ENCODE peak calls at places on chromosomes 6 and 20, in five cellular contexts. N is endothelial cell, Q is foreskin fibroblast, J is tibial artery, H is heart left ventricle. C is an unnamed sample.

GRCh38 chr6:39887692-39888450 is 46.4 kb downstream of the MOCS1 start:
- DNase-seq in J (peak), N (peak), H (peak), Q (peak), C (peak)

GRCh38 chr6:1315560-1316386 is 3.9 kb downstream of the FOXQ1 start:
- DNase-seq in N (no peak), Q (no peak), J (no peak), H (no peak), C (no peak)

GRCh38 chr6:16316741-16317251 is 78.4 kb downstream of the GMPR start:
- DNase-seq in J (peak), H (no peak), N (no peak), Q (peak), C (no peak)

GRCh38 chr6:5361371-5361770 is 100.1 kb downstream of the FARS2 start:
- DNase-seq in H (no peak), Q (peak), J (no peak), N (no peak), C (no peak)

GRCh38 chr6:65692109-65692508 is 14.9 kb downstream of the EYS start:
- DNase-seq in H (no peak), N (no peak), Q (no peak), J (no peak), C (no peak)

GRCh38 chr6:10837997-10838793 is at the start of gene MAK:
- DNase-seq in Q (peak), H (peak), N (peak), J (peak), C (peak)

GRCh38 chr6:52574709-52575489 is 2.0 kb downstream of the TRAM2 start:
- DNase-seq in H (peak), Q (peak), J (peak), N (no peak), C (no peak)

GRCh38 chr6:105902401-105903031 is 183.6 kb upstream of the PRDM1 start:
- DNase-seq in H (no peak), J (no peak), N (no peak), Q (peak), C (no peak)

GRCh38 chr20:44430270-44431065 is 45.2 kb upstream of the TTPAL start:
- DNase-seq in J (no peak), N (no peak), H (no peak), Q (no peak), C (no peak)

GRCh38 chr6:7998103-7998725 is 66.0 kb downstream of the BLOC1S5 start:
- DNase-seq in J (no peak), Q (peak), N (no peak), H (no peak), C (no peak)

GRCh38 chr6:28903686-28904085 is 20.1 kb downstream of the TRIM27 start:
- DNase-seq in J (no peak), N (no peak), Q (no peak), H (no peak), C (no peak)

GRCh38 chr6:93021235-93021909 is 398.0 kb downstream of the EPHA7 start:
- DNase-seq in J (no peak), N (no peak), Q (no peak), H (no peak), C (no peak)

GRCh38 chr6:15296735-15297134 is 50.9 kb downstream of the JARID2 start:
- DNase-seq in J (no peak), N (no peak), Q (no peak), H (no peak), C (no peak)

GRCh38 chr6:14917511-14917910 is 328.4 kb upstream of the JARID2 start:
- DNase-seq in J (no peak), N (no peak), Q (no peak), H (no peak), C (no peak)

GRCh38 chr6:3337521-3338350 is 79.0 kb downstream of the PSMG4 start:
- DNase-seq in H (no peak), J (no peak), N (no peak), Q (no peak), C (no peak)

GRCh38 chr6:116410945-116411623 is 40.3 kb downstream of the DSE start:
- DNase-seq in N (no peak), J (no peak), Q (peak), H (peak), C (peak)

GRCh38 chr6:23503173-23503572 is 622.8 kb upstream of the NRSN1 start:
- DNase-seq in J (no peak), Q (no peak), H (no peak), N (no peak), C (no peak)

GRCh38 chr6:95203153-95203754 is 374.1 kb upstream of the MANEA start:
- DNase-seq in Q (no peak), N (peak), H (no peak), J (no peak), C (no peak)

GRCh38 chr6:90397929-90398674 is 101.5 kb upstream of the BACH2 start:
- DNase-seq in H (no peak), J (no peak), N (no peak), Q (no peak), C (no peak)

GRCh38 chr6:36788186-36788585 is 51.1 kb downstream of the CPNE5 start:
- DNase-seq in J (no peak), N (no peak), Q (no peak), H (no peak), C (no peak)

GRCh38 chr6:26033132-26033941 is 53.9 kb upstream of the HFE start:
- DNase-seq in Q (peak), H (peak), N (peak), J (peak), C (peak)

GRCh38 chr6:39207421-39208232 is 21.6 kb downstream of the KCNK5 start:
- DNase-seq in H (no peak), Q (no peak), N (no peak), J (no peak), C (no peak)

GRCh38 chr20:36861625-36861874 is 14.4 kb upstream of the TLDC2 start:
- DNase-seq in N (no peak), H (peak), Q (no peak), J (peak), C (peak)

GRCh38 chr20:62163986-62164762 is 18.7 kb upstream of the MTG2 start:
- DNase-seq in J (no peak), N (no peak), H (no peak), Q (no peak), C (no peak)